ENCODE peak calls at places on chromosomes 4 and X, in seven cellular contexts. T is Peyer's patch, X is cardiac muscle cell, I is upper lobe of left lung, G is A673, O is heart right ventricle, V is body of pancreas. J is an unnamed sample.

GRCh38 chr4:109385260-109385659 is 48.4 kb upstream of the SEC24B start:
- DNase-seq in T (no peak), X (no peak), I (no peak), G (no peak), O (no peak), V (no peak), J (no peak)

GRCh38 chrX:111869639-111870034 is 6.3 kb upstream of the TRPC5OS start:
- DNase-seq in T (no peak), X (peak; percentile 57), I (peak; percentile 24), G (peak; percentile 66), O (peak; percentile 14), V (peak; percentile 22), J (no peak)

GRCh38 chr4:112905728-112906127 is 143.7 kb upstream of the ANK2 start:
- DNase-seq in T (no peak), X (no peak), I (no peak), G (no peak), O (no peak), V (no peak), J (no peak)

GRCh38 chrX:2595258-2595657 is 94.5 kb upstream of the DHRSX start:
- DNase-seq in T (no peak), X (peak; percentile 54), I (no peak), G (no peak), O (no peak), V (no peak), J (peak; percentile 3)

GRCh38 chrX:102976290-102976689 is 39.2 kb downstream of the RAB40AL start:
- DNase-seq in T (no peak), X (peak; percentile 10), I (no peak), G (no peak), O (no peak), V (no peak), J (no peak)

GRCh38 chr4:87258677-87259076 is 38.3 kb upstream of the KLHL8 start:
- DNase-seq in T (no peak), X (no peak), I (no peak), G (no peak), O (no peak), V (no peak), J (no peak)

GRCh38 chrX:72309297-72310071 is 3.8 kb upstream of the CITED1 start:
- DNase-seq in T (no peak), X (peak; percentile 35), I (no peak), G (no peak), O (no peak), V (no peak), J (no peak)

GRCh38 chr4:188021548-188022249 is 26.1 kb downstream of the ZFP42 start:
- DNase-seq in T (no peak), X (no peak), I (no peak), G (no peak), O (no peak), V (no peak), J (no peak)

GRCh38 chr4:77248805-77249204 is 91.8 kb downstream of the CCNG2 start:
- DNase-seq in T (no peak), X (no peak), I (peak; percentile 23), G (no peak), O (no peak), V (peak; percentile 78), J (no peak)

GRCh38 chr4:58669783-58670182 is 1559.6 kb upstream of the IGFBP7 start:
- DNase-seq in T (no peak), X (no peak), I (no peak), G (no peak), O (no peak), V (no peak), J (no peak)

GRCh38 chrX:9940397-9940796 is 26.8 kb upstream of the CLDN34 start:
- DNase-seq in T (no peak), X (peak; percentile 41), I (no peak), G (no peak), O (no peak), V (no peak), J (no peak)

GRCh38 chr4:20251796-20252655 is at the start of gene SLIT2:
- DNase-seq in T (no peak), X (peak; percentile 90), I (peak; percentile 64), G (peak; percentile 92), O (peak; percentile 75), V (peak; percentile 85), J (peak; percentile 83)

GRCh38 chr4:7792616-7793015 is 147.0 kb downstream of the AFAP1 start:
- DNase-seq in T (no peak), X (peak; percentile 26), I (no peak), G (no peak), O (no peak), V (no peak), J (no peak)

GRCh38 chrX:135585153-135585552 is 64.7 kb downstream of the INTS6L start:
- DNase-seq in T (no peak), X (no peak), I (no peak), G (no peak), O (no peak), V (no peak), J (no peak)

GRCh38 chr4:48967626-48968025 is 18.4 kb upstream of the CWH43 start:
- DNase-seq in T (no peak), X (no peak), I (no peak), G (no peak), O (no peak), V (no peak), J (no peak)

GRCh38 chr4:100430441-100430840 is 87.4 kb downstream of the EMCN start:
- DNase-seq in T (no peak), X (no peak), I (no peak), G (peak; percentile 42), O (no peak), V (no peak), J (no peak)

GRCh38 chr4:8409271-8410065 is 31.1 kb downstream of the ACOX3 start:
- DNase-seq in T (no peak), X (peak; percentile 21), I (peak; percentile 45), G (peak; percentile 66), O (peak; percentile 47), V (no peak), J (no peak)

GRCh38 chr4:21134994-21135393 is 434.7 kb downstream of the PACRGL start:
- DNase-seq in T (no peak), X (peak; percentile 34), I (no peak), G (peak; percentile 37), O (no peak), V (no peak), J (no peak)

GRCh38 chr4:7992846-7993245 is 53.2 kb upstream of the AFAP1 start:
- DNase-seq in T (no peak), X (no peak), I (no peak), G (no peak), O (no peak), V (no peak), J (no peak)

GRCh38 chr4:15891312-15891711 is 47.2 kb downstream of the FGFBP1 start:
- DNase-seq in T (no peak), X (no peak), I (no peak), G (peak; percentile 77), O (no peak), V (no peak), J (no peak)

GRCh38 chr4:58247792-58248191 is 1137.6 kb upstream of the IGFBP7 start:
- DNase-seq in T (no peak), X (no peak), I (no peak), G (no peak), O (no peak), V (no peak), J (no peak)

GRCh38 chr4:1841201-1841885 is 14.6 kb downstream of the LETM1 start:
- DNase-seq in T (no peak), X (no peak), I (peak; percentile 35), G (no peak), O (no peak), V (no peak), J (no peak)

GRCh38 chr4:28973591-28974350 is 1746.4 kb upstream of the PCDH7 start:
- DNase-seq in T (no peak), X (no peak), I (no peak), G (no peak), O (no peak), V (no peak), J (no peak)

GRCh38 chrX:124573458-124573857 is 227.1 kb downstream of the SH2D1A start:
- DNase-seq in T (no peak), X (peak; percentile 0), I (no peak), G (no peak), O (no peak), V (no peak), J (no peak)

GRCh38 chr4:165839615-165840333 is 33.3 kb upstream of the TLL1 start:
- DNase-seq in T (no peak), X (no peak), I (no peak), G (no peak), O (no peak), V (no peak), J (no peak)

DNA sequence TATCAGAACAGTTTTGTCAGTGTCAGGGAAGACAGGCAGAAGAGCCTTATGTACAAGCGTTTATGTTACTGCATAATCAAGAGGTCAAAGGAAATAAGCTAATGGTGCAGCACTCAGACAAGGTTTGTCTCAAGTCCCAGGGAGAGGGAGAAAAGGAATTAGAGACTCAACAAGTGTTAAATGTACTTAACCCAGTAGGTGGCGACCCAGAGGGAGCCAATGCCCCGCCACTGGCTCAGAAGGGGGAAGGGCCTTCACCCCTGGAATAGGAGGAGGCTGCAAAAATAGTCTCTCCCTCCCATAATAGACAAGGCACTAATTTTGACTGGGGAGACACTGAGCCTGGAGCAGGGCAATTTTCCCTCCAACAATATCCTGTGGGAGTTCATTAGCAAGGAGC is 14.1 kb upstream of the PAPSS1 start:
- DNase-seq in T (no peak), X (peak; percentile 31), I (no peak), G (peak; percentile 73), O (no peak), V (no peak), J (no peak)
- TF ChIP-seq CTCF in T (peak; percentile 11), X (peak; percentile 39), I (no peak), G (peak; percentile 55), O (peak; percentile 30), V (no peak), J (no peak)

GRCh38 chrX:133437771-133438170 is 22.5 kb upstream of the GPC4 start:
- DNase-seq in T (no peak), X (no peak), I (no peak), G (no peak), O (no peak), V (no peak), J (no peak)
- H3K4me3 ChIP-seq in T (no peak overlapping the region), X (no peak overlapping the region), I (no peak overlapping the region), G (no peak overlapping the region), O (no peak overlapping the region), V (no peak overlapping the region), J (no peak overlapping the region)

GRCh38 chrX:39418132-39418935 is 617.1 kb downstream of the MID1IP1 start:
- DNase-seq in T (no peak), X (peak; percentile 25), I (no peak), G (peak; percentile 44), O (no peak), V (no peak), J (no peak)
- H3K27ac ChIP-seq in T (no peak overlapping the region), X (peak overlapping the region; percentile 90), I (peak overlapping the region; percentile 62), G (no peak overlapping the region), O (peak overlapping the region; percentile 62), V (peak overlapping the region; percentile 33), J (no peak overlapping the region)

DNA sequence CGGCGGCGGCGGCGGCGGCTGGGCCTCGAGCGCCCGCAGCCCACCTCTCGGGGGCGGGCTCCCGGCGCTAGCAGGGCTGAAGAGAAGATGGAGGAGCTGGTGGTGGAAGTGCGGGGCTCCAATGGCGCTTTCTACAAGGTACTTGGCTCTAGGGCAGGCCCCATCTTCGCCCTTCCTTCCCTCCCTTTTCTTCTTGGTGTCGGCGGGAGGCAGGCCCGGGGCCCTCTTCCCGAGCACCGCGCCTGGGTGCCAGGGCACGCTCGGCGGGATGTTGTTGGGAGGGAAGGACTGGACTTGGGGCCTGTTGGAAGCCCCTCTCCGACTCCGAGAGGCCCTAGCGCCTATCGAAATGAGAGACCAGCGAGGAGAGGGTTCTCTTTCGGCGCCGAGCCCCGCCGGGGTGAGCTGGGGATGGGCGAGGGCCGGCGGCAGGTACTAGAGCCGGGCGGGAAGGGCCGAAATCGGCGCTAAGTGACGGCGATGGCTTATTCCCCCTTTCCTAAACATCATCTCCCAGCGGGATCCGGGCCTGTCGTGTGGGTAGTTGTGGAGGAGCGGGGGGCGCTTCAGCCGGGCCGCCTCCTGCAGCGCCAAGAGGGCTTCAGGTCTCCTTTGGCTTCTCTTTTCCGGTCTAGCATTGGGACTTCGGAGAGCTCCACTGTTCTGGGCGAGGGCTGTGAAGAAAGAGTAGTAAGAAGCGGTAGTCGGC is 528 bp downstream of the FMR1 start:
- DNase-seq in T (peak; percentile 37), X (peak; percentile 42), I (peak; percentile 29), G (peak; percentile 45), O (peak; percentile 6), V (peak; percentile 27), J (peak; percentile 28)
- TF ChIP-seq CTCF in T (no peak), X (no peak), I (no peak), G (no peak), O (no peak), V (no peak), J (no peak)